ENCODE peak calls at places on chromosomes 13 and 19, in six cellular contexts. U is breast epithelium, R is psoas muscle, M is SK-N-SH, Y is NT2/D1, Z is mucosa of descending colon. V is an unnamed sample. For H3K4me1, the result is how much of the 10 kb centered on the place peaks cover.

GRCh38 chr13:112159575-112160547 is 92.9 kb downstream of the SOX1 start:
- DNase-seq in R (no peak), M (no peak), U (peak), Z (peak), Y (peak), V (no peak)

GRCh38 chr13:99468971-99469545 is 32.2 kb upstream of the TM9SF2 start:
- DNase-seq in Y (peak), Z (no peak), M (no peak), R (no peak), U (no peak), V (no peak)

GRCh38 chr13:31638577-31638976 is 100.7 kb upstream of the RXFP2 start:
- DNase-seq in Y (no peak), Z (no peak), U (no peak), M (no peak), R (no peak), V (no peak)

GRCh38 chr19:41175825-41176734 is 16.9 kb upstream of the CYP2S1 start:
- DNase-seq in Y (peak), R (no peak), M (no peak), Z (peak), U (no peak), V (peak)

GRCh38 chr13:97256343-97256783 is 34.2 kb downstream of the MBNL2 start:
- DNase-seq in R (no peak), M (no peak), U (no peak), Z (no peak), Y (no peak), V (peak)

GRCh38 chr19:36054733-36055686 is at the start of gene WDR62:
- DNase-seq in M (peak), R (peak), Z (peak), U (peak), Y (peak), V (no peak)

GRCh38 chr19:17405250-17406038 is at the start of gene BST2:
- DNase-seq in M (peak), Y (no peak), U (no peak), R (peak), Z (peak), V (no peak)

GRCh38 chr19:47601180-47601904 is 7.6 kb upstream of the BICRA start:
- DNase-seq in Y (no peak), M (no peak), R (no peak), Z (peak), U (no peak), V (no peak)

GRCh38 chr13:28493740-28494536 is 990 bp downstream of the FLT1 start:
- DNase-seq in Z (peak), R (no peak), M (peak), Y (no peak), U (no peak), V (peak)

GRCh38 chr19:56113071-56113632 is 7.9 kb downstream of the ZNF787 start:
- DNase-seq in R (no peak), Y (no peak), U (no peak), M (no peak), Z (no peak), V (no peak)

GRCh38 chr19:4038661-4039096 is 28.0 kb downstream of the ZBTB7A start:
- DNase-seq in Y (no peak), R (no peak), M (no peak), Z (no peak), U (no peak), V (no peak)

GRCh38 chr13:94550030-94550738 is 45.8 kb downstream of the TGDS start:
- DNase-seq in Z (no peak), Y (peak), M (no peak), U (no peak), R (no peak), V (no peak)

GRCh38 chr13:62483774-62484173 is 1068.1 kb upstream of the PCDH20 start:
- DNase-seq in M (no peak), U (no peak), Z (no peak), R (no peak), Y (no peak), V (no peak)

DNA sequence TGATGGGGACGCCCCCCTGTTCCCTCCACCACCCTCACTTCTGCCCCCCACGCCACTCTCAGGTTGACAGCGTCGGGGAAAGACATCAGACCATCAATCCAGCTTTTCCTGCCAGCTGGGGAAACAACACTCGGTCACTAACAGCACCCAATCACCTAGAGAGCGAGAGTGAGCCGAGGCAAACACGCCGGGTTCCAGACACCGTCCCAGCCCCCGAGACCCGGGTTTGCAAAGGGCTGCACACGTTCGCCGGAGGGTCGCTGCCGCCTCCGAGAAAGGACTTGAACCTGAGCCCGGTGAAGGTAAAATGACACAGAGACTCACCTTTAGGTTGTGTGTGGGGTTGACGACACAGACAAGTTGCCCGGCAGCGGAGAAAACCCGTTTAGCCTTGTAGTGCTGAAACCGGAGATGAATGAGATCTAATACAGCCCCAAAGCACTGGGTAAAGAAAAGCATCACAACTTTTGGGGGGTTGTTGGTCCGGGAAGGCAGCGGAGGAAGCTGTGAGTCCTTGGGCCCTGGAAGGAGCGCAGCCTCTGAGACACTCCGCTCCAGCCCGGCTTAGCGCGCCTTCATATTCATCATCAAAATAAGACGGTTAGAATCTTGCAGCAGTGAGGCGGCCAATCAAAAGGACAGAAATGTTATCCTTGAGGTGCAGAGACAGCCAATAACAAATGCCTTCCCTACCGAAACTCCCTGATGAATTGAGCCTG is at the start of gene SIAH3:
- DNase-seq in M (peak), Z (peak), R (no peak), U (no peak), Y (no peak), V (no peak)
- H3K4me3 ChIP-seq in M (peak), Z (no peak), R (peak), U (peak), Y (peak), V (no peak)

GRCh38 chr13:40381935-40382764 is 284.3 kb downstream of the FOXO1 start:
- DNase-seq in M (no peak), Z (no peak), R (no peak), U (no peak), Y (no peak), V (no peak)

GRCh38 chr13:40383132-40383531 is 283.3 kb downstream of the FOXO1 start:
- DNase-seq in Z (no peak), M (peak), U (no peak), R (no peak), Y (no peak), V (no peak)

GRCh38 chr13:40384976-40385857 is 281.2 kb downstream of the FOXO1 start:
- DNase-seq in R (no peak), M (no peak), Y (no peak), U (no peak), Z (no peak), V (no peak)

GRCh38 chr13:40385858-40386180 is 280.6 kb downstream of the FOXO1 start:
- DNase-seq in M (no peak), U (no peak), Z (no peak), Y (no peak), R (no peak), V (no peak)

GRCh38 chr13:40383922-40384321 is 282.5 kb downstream of the FOXO1 start:
- DNase-seq in U (no peak), Y (no peak), M (no peak), Z (no peak), R (no peak), V (no peak)
- H3K4me1 ChIP-seq in U (under half), Y (under half), M (under half), Z (under half), R (under half), V (under half)

DNA sequence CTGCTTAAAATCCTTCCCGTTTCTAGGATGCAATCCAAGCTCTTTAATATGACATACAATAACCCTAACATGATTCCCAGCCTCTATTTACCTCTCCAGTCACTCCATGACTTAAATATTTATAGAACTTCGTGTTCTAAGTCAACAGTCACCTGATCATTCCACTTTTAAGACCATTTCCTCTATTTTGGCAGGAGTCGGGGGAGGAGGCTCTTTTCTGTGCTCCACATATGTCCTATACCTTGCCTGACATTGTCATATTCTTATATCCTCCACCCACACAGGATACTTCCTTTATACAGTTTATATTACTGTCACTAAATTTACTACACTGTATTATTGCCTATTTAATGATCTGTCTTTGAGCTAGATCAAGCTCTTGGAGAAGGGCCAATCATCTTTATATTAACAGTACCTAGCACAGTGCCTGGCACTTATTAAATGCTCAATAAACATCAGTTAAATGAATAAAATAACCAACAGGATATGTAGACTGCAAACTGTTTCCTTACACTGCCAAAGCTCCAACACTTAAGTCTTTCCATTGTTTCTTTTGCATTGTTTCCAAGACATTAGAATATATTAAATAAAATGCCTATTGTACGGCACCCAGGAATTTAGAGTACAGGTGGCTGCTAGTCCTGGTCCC is 2.7 kb downstream of the ARGLU1 start:
- DNase-seq in Z (no peak), Y (no peak), R (no peak), U (no peak), M (no peak), V (no peak)
- H3K4me3 ChIP-seq in Z (no peak), Y (peak), R (peak), U (peak), M (no peak), V (no peak)

GRCh38 chr19:54137913-54138776 is 583 bp downstream of the CNOT3 start:
- DNase-seq in M (peak), U (no peak), Z (peak), R (no peak), Y (no peak), V (no peak)
- H3K4me1 ChIP-seq in M (under half), U (under half), Z (under half), R (under half), Y (under half), V (under half)

GRCh38 chr19:20079487-20079886 is 1.7 kb downstream of the ZNF90 start:
- DNase-seq in R (no peak), U (no peak), Z (peak), Y (no peak), M (no peak), V (no peak)
- H3K4me3 ChIP-seq in R (no peak), U (no peak), Z (no peak), Y (peak), M (no peak), V (no peak)

DNA sequence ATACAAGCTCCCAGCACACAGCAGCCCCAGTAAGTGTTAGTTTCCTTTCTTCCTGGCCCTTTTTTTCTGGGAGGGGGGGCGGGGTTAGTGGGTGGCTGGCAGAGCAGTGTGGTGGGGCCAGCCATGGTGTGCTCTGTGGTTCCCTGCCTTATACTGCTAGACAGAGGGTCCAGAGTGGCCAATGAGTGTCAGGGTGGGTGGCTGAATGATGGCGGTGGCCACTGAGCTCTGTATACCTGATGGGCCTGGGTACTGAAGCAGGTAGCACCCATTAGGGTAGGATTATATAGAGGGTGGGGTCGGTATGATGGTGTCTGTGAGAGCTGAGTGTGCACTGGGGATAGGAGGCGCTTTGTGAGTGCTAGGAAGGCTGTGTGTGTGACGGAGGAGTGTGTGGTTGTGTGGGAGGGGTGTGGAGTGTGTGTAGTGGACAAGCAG is 13.8 kb downstream of the CIC start:
- DNase-seq in R (no peak), Y (no peak), M (no peak), Z (no peak), U (no peak), V (no peak)
- H3K4me1 ChIP-seq in R (half or more), Y (under half), M (half or more), Z (half or more), U (under half), V (half or more)

GRCh38 chr13:45439000-45439399 is 20.8 kb upstream of the SLC25A30 start:
- DNase-seq in R (no peak), U (no peak), Y (no peak), M (no peak), Z (no peak), V (no peak)

GRCh38 chr13:45439781-45440462 is 21.7 kb upstream of the SLC25A30 start:
- DNase-seq in M (no peak), Z (no peak), U (no peak), Y (no peak), R (no peak), V (peak)

GRCh38 chr13:45445053-45445452 is 19.7 kb upstream of the COG3 start:
- DNase-seq in Z (no peak), M (no peak), U (no peak), R (no peak), Y (no peak), V (no peak)

GRCh38 chr13:45446181-45446580 is 18.6 kb upstream of the COG3 start:
- DNase-seq in U (no peak), R (no peak), Y (no peak), Z (no peak), M (no peak), V (peak)

GRCh38 chr13:45441633-45442032 is 23.1 kb upstream of the COG3 start:
- DNase-seq in U (no peak), Y (no peak), M (no peak), R (no peak), Z (no peak), V (peak)
- H3K4me3 ChIP-seq in U (no peak), Y (no peak), M (no peak), R (no peak), Z (no peak), V (no peak)

V was measured in SJSA1.